ENCODE peak calls at places on chromosomes 6 and 20, in nine cellular contexts. A, M, S, H, Z, Q, D, Y and X are unnamed samples.

GRCh38 chr6:155340464-155341129 is 26.3 kb upstream of the TFB1M start:
- DNase-seq in A (no peak), M (no peak), S (no peak), H (peak), Z (no peak), Q (peak), D (no peak), Y (no peak), X (peak)

GRCh38 chr6:15473741-15474161 is 189.1 kb downstream of the DTNBP1 start:
- DNase-seq in A (no peak), M (no peak), S (no peak), H (peak), Z (no peak), Q (peak), D (no peak), Y (no peak), X (peak)

GRCh38 chr6:113971786-113972185 is 838 bp upstream of the HDAC2 start:
- DNase-seq in A (peak), M (no peak), S (no peak), H (no peak), Z (no peak), Q (no peak), D (no peak), Y (no peak), X (peak)

GRCh38 chr6:39347906-39348585 is 25.5 kb upstream of the KCNK16 start:
- DNase-seq in A (peak), M (peak), S (peak), H (peak), Z (peak), Q (peak), D (peak), Y (peak), X (peak)

GRCh38 chr6:133957780-133958242 is 4.8 kb downstream of the TBPL1 start:
- DNase-seq in A (no peak), M (no peak), S (no peak), H (no peak), Z (no peak), Q (no peak), D (no peak), Y (no peak), X (no peak)

GRCh38 chr20:34776177-34776576 is 49.3 kb downstream of the NCOA6 start:
- DNase-seq in A (no peak), M (no peak), S (no peak), H (no peak), Z (no peak), Q (no peak), D (no peak), Y (no peak), X (no peak)

GRCh38 chr6:35190306-35190705 is 23.4 kb upstream of the SCUBE3 start:
- DNase-seq in A (no peak), M (no peak), S (no peak), H (no peak), Z (no peak), Q (peak), D (no peak), Y (no peak), X (no peak)

GRCh38 chr6:12578097-12578496 is 138.5 kb upstream of the PHACTR1 start:
- DNase-seq in A (no peak), M (no peak), S (no peak), H (no peak), Z (no peak), Q (peak), D (no peak), Y (no peak), X (peak)

GRCh38 chr20:43409041-43409913 is 48.4 kb upstream of the SRSF6 start:
- DNase-seq in A (peak), M (no peak), S (peak), H (peak), Z (no peak), Q (peak), D (no peak), Y (no peak), X (peak)

GRCh38 chr6:44161997-44162338 is 3.3 kb downstream of the CAPN11 start:
- DNase-seq in A (no peak), M (peak), S (no peak), H (no peak), Z (no peak), Q (peak), D (no peak), Y (no peak), X (peak)

GRCh38 chr6:31114540-31114876 is at the start of gene PSORS1C1:
- DNase-seq in A (no peak), M (no peak), S (no peak), H (peak), Z (peak), Q (peak), D (no peak), Y (no peak), X (peak)

GRCh38 chr6:97282238-97282725 is 734 bp downstream of the MMS22L start:
- DNase-seq in A (peak), M (no peak), S (no peak), H (no peak), Z (no peak), Q (no peak), D (no peak), Y (no peak), X (peak)

GRCh38 chr20:835220-836045 is 1.9 kb downstream of the FAM110A start:
- DNase-seq in A (no peak), M (no peak), S (no peak), H (no peak), Z (no peak), Q (no peak), D (no peak), Y (no peak), X (no peak)

GRCh38 chr20:53947501-53948195 is 122.7 kb downstream of the BCAS1 start:
- DNase-seq in A (no peak), M (no peak), S (no peak), H (no peak), Z (no peak), Q (no peak), D (no peak), Y (no peak), X (no peak)

GRCh38 chr6:158907931-158908330 is 88.8 kb upstream of the EZR start:
- DNase-seq in A (no peak), M (no peak), S (no peak), H (no peak), Z (no peak), Q (no peak), D (no peak), Y (no peak), X (no peak)

GRCh38 chr6:154448448-154449096 is 61.9 kb downstream of the CNKSR3 start:
- DNase-seq in A (peak), M (no peak), S (no peak), H (peak), Z (no peak), Q (peak), D (no peak), Y (no peak), X (peak)

GRCh38 chr6:84804720-84805119 is 40.3 kb upstream of the TBX18 start:
- DNase-seq in A (no peak), M (no peak), S (no peak), H (no peak), Z (no peak), Q (peak), D (no peak), Y (no peak), X (peak)

GRCh38 chr20:10667560-10668167 is 6.1 kb downstream of the JAG1 start:
- DNase-seq in A (no peak), M (no peak), S (no peak), H (no peak), Z (no peak), Q (no peak), D (no peak), Y (no peak), X (no peak)

GRCh38 chr6:46072866-46073265 is 56.9 kb upstream of the ENPP4 start:
- DNase-seq in A (no peak), M (no peak), S (no peak), H (no peak), Z (no peak), Q (no peak), D (no peak), Y (no peak), X (no peak)

GRCh38 chr6:109389650-109390274 is 7.5 kb upstream of the CD164 start:
- DNase-seq in A (no peak), M (no peak), S (no peak), H (no peak), Z (no peak), Q (no peak), D (no peak), Y (no peak), X (no peak)

GRCh38 chr6:44074383-44075136 is 52.7 kb downstream of the MRPL14 start:
- DNase-seq in A (peak), M (peak), S (peak), H (peak), Z (no peak), Q (peak), D (peak), Y (peak), X (peak)

GRCh38 chr6:43090557-43090952 is 14.4 kb downstream of the PTK7 start:
- DNase-seq in A (peak), M (no peak), S (no peak), H (no peak), Z (no peak), Q (peak), D (no peak), Y (no peak), X (no peak)

GRCh38 chr6:107458687-107459282 is 579 bp downstream of the PDSS2 start:
- DNase-seq in A (peak), M (peak), S (peak), H (no peak), Z (no peak), Q (peak), D (peak), Y (no peak), X (peak)

GRCh38 chr6:46927066-46927465 is 5.3 kb upstream of the ADGRF5 start:
- DNase-seq in A (no peak), M (no peak), S (no peak), H (no peak), Z (no peak), Q (peak), D (no peak), Y (no peak), X (peak)

GRCh38 chr20:5353624-5354496 is 37.1 kb upstream of the PROKR2 start:
- DNase-seq in A (no peak), M (no peak), S (no peak), H (no peak), Z (peak), Q (peak), D (no peak), Y (no peak), X (peak)

GRCh38 chr20:24720957-24721356 is 228.1 kb upstream of the CST7 start:
- DNase-seq in A (no peak), M (no peak), S (no peak), H (no peak), Z (no peak), Q (no peak), D (no peak), Y (no peak), X (no peak)

GRCh38 chr20:1001981-1002681 is at the start of gene RSPO4:
- DNase-seq in A (no peak), M (no peak), S (peak), H (no peak), Z (no peak), Q (peak), D (no peak), Y (no peak), X (no peak)

GRCh38 chr6:132354517-132355167 is 46.6 kb downstream of the MOXD1 start:
- DNase-seq in A (no peak), M (peak), S (peak), H (no peak), Z (no peak), Q (peak), D (peak), Y (no peak), X (peak)

GRCh38 chr6:22845467-22845866 is 276.1 kb downstream of the HDGFL1 start:
- DNase-seq in A (no peak), M (no peak), S (no peak), H (no peak), Z (no peak), Q (no peak), D (no peak), Y (no peak), X (no peak)

GRCh38 chr6:36836091-36836770 is 3.0 kb downstream of the CPNE5 start:
- DNase-seq in A (no peak), M (no peak), S (no peak), H (no peak), Z (no peak), Q (no peak), D (no peak), Y (no peak), X (no peak)

GRCh38 chr20:63706852-63707557 is 771 bp downstream of the ARFRP1 start:
- DNase-seq in A (peak), M (peak), S (peak), H (no peak), Z (no peak), Q (peak), D (peak), Y (peak), X (peak)

GRCh38 chr6:163730496-163731210 is 316.1 kb downstream of the QKI start:
- DNase-seq in A (no peak), M (no peak), S (no peak), H (no peak), Z (no peak), Q (no peak), D (no peak), Y (no peak), X (no peak)